ENCODE peak calls at places on chromosomes 12 and 14, in four cellular contexts. N, D, O and C are unnamed samples.

GRCh38 chr14:91753501-91754128 is 21.7 kb upstream of the CATSPERB start:
- DNase-seq in N (no peak), D (no peak), O (no peak), C (no peak)

GRCh38 chr12:89470741-89471504 is 53.7 kb downstream of the GALNT4 start:
- DNase-seq in N (peak), D (no peak), O (no peak), C (no peak)

GRCh38 chr14:92637228-92637627 is 111.2 kb downstream of the LGMN start:
- DNase-seq in N (no peak), D (no peak), O (peak), C (no peak)

GRCh38 chr12:81953541-81953940 is 194.4 kb upstream of the PPFIA2 start:
- DNase-seq in N (no peak), D (no peak), O (no peak), C (no peak)

GRCh38 chr14:60753264-60754126 is 18.9 kb downstream of the MNAT1 start:
- DNase-seq in N (no peak), D (no peak), O (no peak), C (peak)

GRCh38 chr14:26549571-26549970 is 48.3 kb downstream of the NOVA1 start:
- DNase-seq in N (no peak), D (no peak), O (no peak), C (no peak)

GRCh38 chr14:34911209-34912150 is 36.3 kb upstream of the BAZ1A start:
- DNase-seq in N (no peak), D (no peak), O (no peak), C (no peak)

GRCh38 chr12:724194-724855 is 28.1 kb upstream of the WNK1 start:
- DNase-seq in N (no peak), D (no peak), O (no peak), C (no peak)

GRCh38 chr14:69519253-69519661 is 34.7 kb downstream of the PLEKHD1 start:
- DNase-seq in N (no peak), D (peak), O (no peak), C (no peak)

GRCh38 chr12:120991965-120992364 is 13.6 kb downstream of the HNF1A start:
- DNase-seq in N (no peak), D (no peak), O (no peak), C (no peak)

GRCh38 chr14:33647385-33647786 is 303.5 kb downstream of the EGLN3 start:
- DNase-seq in N (no peak), D (no peak), O (no peak), C (no peak)

GRCh38 chr14:65269732-65270131 is 142.8 kb upstream of the FUT8 start:
- DNase-seq in N (no peak), D (no peak), O (no peak), C (no peak)

GRCh38 chr14:71212683-71213107 is 305.4 kb downstream of the PCNX1 start:
- DNase-seq in N (no peak), D (no peak), O (no peak), C (no peak)

GRCh38 chr14:89823732-89824131 is 130.8 kb downstream of the EFCAB11 start:
- DNase-seq in N (no peak), D (no peak), O (no peak), C (no peak)

GRCh38 chr14:65299837-65300236 is 112.7 kb upstream of the FUT8 start:
- DNase-seq in N (no peak), D (no peak), O (no peak), C (no peak)

GRCh38 chr14:33728010-33728498 is 222.8 kb downstream of the EGLN3 start:
- DNase-seq in N (no peak), D (no peak), O (peak), C (no peak)

GRCh38 chr12:128121424-128121823 is 145.5 kb upstream of the TMEM132C start:
- DNase-seq in N (no peak), D (no peak), O (no peak), C (no peak)

GRCh38 chr12:104598342-104599271 is 141.9 kb downstream of the CHST11 start:
- DNase-seq in N (no peak), D (no peak), O (no peak), C (no peak)

GRCh38 chr14:67583711-67584644 is 16.1 kb downstream of the PIGH start:
- DNase-seq in N (no peak), D (no peak), O (peak), C (no peak)

GRCh38 chr12:124713436-124714082 is 146.1 kb upstream of the NCOR2 start:
- DNase-seq in N (no peak), D (no peak), O (no peak), C (peak)

GRCh38 chr12:56300644-56301464 is 724 bp upstream of the CS start:
- DNase-seq in N (no peak), D (peak), O (no peak), C (no peak)

GRCh38 chr12:109710279-109710746 is 3.3 kb upstream of the FAM222A start:
- DNase-seq in N (no peak), D (no peak), O (no peak), C (no peak)